ENCODE peak calls at places on chromosomes 3 and 15, in five cellular contexts. One of them, this sample, is unnamed.

GRCh38 chr3:29409409-29409808 is 128.5 kb downstream of the RBMS3 start:
- DNase-seq in cardiac muscle cell: no peak
- DNase-seq in epithelial cell of esophagus: no peak
- DNase-seq in omental fat pad: no peak
- DNase-seq in neural crest cell: no peak
- DNase-seq in this sample: no peak

GRCh38 chr3:14145236-14145635 is 20.4 kb downstream of the TMEM43 start:
- DNase-seq in cardiac muscle cell: no peak
- DNase-seq in epithelial cell of esophagus: no peak
- DNase-seq in omental fat pad: no peak
- DNase-seq in neural crest cell: no peak
- DNase-seq in this sample: no peak

GRCh38 chr3:35745802-35746484 is 106.6 kb downstream of the ARPP21 start:
- DNase-seq in cardiac muscle cell: no peak
- DNase-seq in epithelial cell of esophagus: no peak
- DNase-seq in omental fat pad: no peak
- DNase-seq in neural crest cell: no peak
- DNase-seq in this sample: no peak

GRCh38 chr15:85454403-85454802 is 74.0 kb downstream of the AKAP13 start:
- DNase-seq in cardiac muscle cell: no peak
- DNase-seq in epithelial cell of esophagus: no peak
- DNase-seq in omental fat pad: no peak
- DNase-seq in neural crest cell: no peak
- DNase-seq in this sample: no peak

GRCh38 chr3:8311321-8311720 is 190.3 kb upstream of the LMCD1 start:
- DNase-seq in cardiac muscle cell: no peak
- DNase-seq in epithelial cell of esophagus: no peak
- DNase-seq in omental fat pad: no peak
- DNase-seq in neural crest cell: no peak
- DNase-seq in this sample: no peak

GRCh38 chr15:36502509-36502908 is 76.9 kb upstream of the CDIN1 start:
- DNase-seq in cardiac muscle cell: no peak
- DNase-seq in epithelial cell of esophagus: no peak
- DNase-seq in omental fat pad: no peak
- DNase-seq in neural crest cell: no peak
- DNase-seq in this sample: no peak

GRCh38 chr15:91508633-91509032 is 344.9 kb upstream of the SLCO3A1 start:
- DNase-seq in cardiac muscle cell: no peak
- DNase-seq in epithelial cell of esophagus: no peak
- DNase-seq in omental fat pad: no peak
- DNase-seq in neural crest cell: no peak
- DNase-seq in this sample: peak; percentile 20

GRCh38 chr3:70988111-70988510 is 595.4 kb downstream of the FOXP1 start:
- DNase-seq in cardiac muscle cell: no peak
- DNase-seq in epithelial cell of esophagus: no peak
- DNase-seq in omental fat pad: no peak
- DNase-seq in neural crest cell: no peak
- DNase-seq in this sample: peak; percentile 12

GRCh38 chr3:169895037-169895436 is 16.3 kb upstream of the SAMD7 start:
- DNase-seq in cardiac muscle cell: no peak
- DNase-seq in epithelial cell of esophagus: peak; percentile 16
- DNase-seq in omental fat pad: no peak
- DNase-seq in neural crest cell: no peak
- DNase-seq in this sample: no peak

GRCh38 chr3:110925804-110926203 is 145.8 kb upstream of the NECTIN3 start:
- DNase-seq in cardiac muscle cell: no peak
- DNase-seq in epithelial cell of esophagus: no peak
- DNase-seq in omental fat pad: no peak
- DNase-seq in neural crest cell: no peak
- DNase-seq in this sample: no peak

GRCh38 chr3:187450791-187451190 is 82.6 kb downstream of the RTP4 start:
- DNase-seq in cardiac muscle cell: no peak
- DNase-seq in epithelial cell of esophagus: no peak
- DNase-seq in omental fat pad: no peak
- DNase-seq in neural crest cell: no peak
- DNase-seq in this sample: no peak

GRCh38 chr3:37198996-37199395 is 24.6 kb upstream of the LRRFIP2 start:
- DNase-seq in cardiac muscle cell: no peak
- DNase-seq in epithelial cell of esophagus: peak; percentile 71
- DNase-seq in omental fat pad: no peak
- DNase-seq in neural crest cell: no peak
- DNase-seq in this sample: peak; percentile 54

GRCh38 chr15:101625980-101626379 is 26.2 kb downstream of the TM2D3 start:
- DNase-seq in cardiac muscle cell: no peak
- DNase-seq in epithelial cell of esophagus: peak; percentile 37
- DNase-seq in omental fat pad: no peak
- DNase-seq in neural crest cell: no peak
- DNase-seq in this sample: no peak

GRCh38 chr3:27423463-27423862 is 54.3 kb upstream of the NEK10 start:
- DNase-seq in cardiac muscle cell: no peak
- DNase-seq in epithelial cell of esophagus: peak; percentile 56
- DNase-seq in omental fat pad: no peak
- DNase-seq in neural crest cell: no peak
- DNase-seq in this sample: peak; percentile 58

GRCh38 chr15:43285609-43286037 is 18.9 kb upstream of the TGM5 start:
- DNase-seq in cardiac muscle cell: peak; percentile 68
- DNase-seq in epithelial cell of esophagus: peak; percentile 71
- DNase-seq in omental fat pad: peak; percentile 51
- DNase-seq in neural crest cell: peak; percentile 66
- DNase-seq in this sample: peak; percentile 77

GRCh38 chr3:61894988-61895935 is 333.9 kb downstream of the PTPRG start:
- DNase-seq in cardiac muscle cell: peak; percentile 28
- DNase-seq in epithelial cell of esophagus: peak; percentile 96
- DNase-seq in omental fat pad: peak; percentile 80
- DNase-seq in neural crest cell: no peak
- DNase-seq in this sample: peak; percentile 98

GRCh38 chr3:98796334-98796733 is 33.2 kb downstream of the ST3GAL6 start:
- DNase-seq in cardiac muscle cell: no peak
- DNase-seq in epithelial cell of esophagus: no peak
- DNase-seq in omental fat pad: no peak
- DNase-seq in neural crest cell: no peak
- DNase-seq in this sample: no peak

GRCh38 chr15:64285150-64285549 is 70.8 kb downstream of the CSNK1G1 start:
- DNase-seq in cardiac muscle cell: no peak
- DNase-seq in epithelial cell of esophagus: no peak
- DNase-seq in omental fat pad: no peak
- DNase-seq in neural crest cell: no peak
- DNase-seq in this sample: no peak

GRCh38 chr15:76912430-76912829 is 7.3 kb upstream of the SCAPER start:
- DNase-seq in cardiac muscle cell: no peak
- DNase-seq in epithelial cell of esophagus: peak; percentile 67
- DNase-seq in omental fat pad: no peak
- DNase-seq in neural crest cell: no peak
- DNase-seq in this sample: no peak

GRCh38 chr15:76916369-76916768 is 11.2 kb upstream of the SCAPER start:
- DNase-seq in cardiac muscle cell: no peak
- DNase-seq in epithelial cell of esophagus: no peak
- DNase-seq in omental fat pad: no peak
- DNase-seq in neural crest cell: no peak
- DNase-seq in this sample: no peak

DNA sequence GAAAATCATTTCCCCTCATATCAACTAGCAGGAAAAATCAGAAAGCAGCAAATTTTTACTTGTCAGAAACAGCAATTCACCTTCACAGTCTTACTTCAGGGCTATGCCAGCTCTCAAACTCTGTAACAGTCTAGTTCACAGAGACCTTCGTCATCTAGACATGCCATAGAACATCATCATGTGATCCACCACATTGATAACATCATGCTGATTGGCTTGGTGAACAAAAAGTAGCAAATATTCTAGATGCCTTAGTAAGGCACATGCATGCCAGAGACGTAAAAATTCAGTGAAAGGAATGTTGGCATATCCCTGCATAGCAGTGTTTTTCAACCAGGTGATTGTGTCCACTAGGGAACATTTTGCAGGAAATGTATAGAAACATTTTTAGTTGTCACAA is 8.6 kb upstream of the SCAPER start:
- DNase-seq in cardiac muscle cell: no peak
- DNase-seq in epithelial cell of esophagus: no peak
- DNase-seq in omental fat pad: no peak
- DNase-seq in neural crest cell: no peak
- DNase-seq in this sample: no peak
- TF ChIP-seq CTCF in cardiac muscle cell: no peak
- TF ChIP-seq CTCF in epithelial cell of esophagus: no peak
- TF ChIP-seq CTCF in omental fat pad: no peak
- TF ChIP-seq CTCF in neural crest cell: no peak
- TF ChIP-seq CTCF in this sample: no peak

GRCh38 chr3:38446287-38446686 is 7.4 kb upstream of the ACVR2B start:
- DNase-seq in cardiac muscle cell: no peak
- DNase-seq in epithelial cell of esophagus: no peak
- DNase-seq in omental fat pad: no peak
- DNase-seq in neural crest cell: no peak
- DNase-seq in this sample: no peak

GRCh38 chr3:38450853-38451252 is 2.8 kb upstream of the ACVR2B start:
- DNase-seq in cardiac muscle cell: no peak
- DNase-seq in epithelial cell of esophagus: no peak
- DNase-seq in omental fat pad: no peak
- DNase-seq in neural crest cell: no peak
- DNase-seq in this sample: no peak

DNA sequence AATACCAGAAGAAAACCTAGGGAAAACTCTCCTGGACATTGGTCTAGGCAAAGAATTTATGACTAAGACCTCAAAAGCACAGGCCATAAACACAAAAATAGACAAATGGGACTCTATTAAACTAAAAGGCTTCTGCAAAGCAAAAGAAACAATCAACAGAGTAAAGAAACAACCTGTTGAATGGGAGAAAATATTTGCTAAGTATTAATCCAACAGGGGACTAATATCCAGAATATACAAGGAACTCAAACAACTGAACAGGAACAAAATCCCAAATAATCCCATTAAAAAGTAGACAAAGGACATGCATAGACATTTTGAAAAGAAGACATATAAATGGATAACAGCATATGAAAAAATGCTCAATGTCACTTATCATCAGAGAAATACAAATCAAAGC is 6.9 kb upstream of the ACVR2B start:
- DNase-seq in cardiac muscle cell: no peak
- DNase-seq in epithelial cell of esophagus: no peak
- DNase-seq in omental fat pad: no peak
- DNase-seq in neural crest cell: no peak
- DNase-seq in this sample: no peak
- TF ChIP-seq CTCF in cardiac muscle cell: no peak
- TF ChIP-seq CTCF in epithelial cell of esophagus: no peak
- TF ChIP-seq CTCF in omental fat pad: no peak
- TF ChIP-seq CTCF in neural crest cell: no peak
- TF ChIP-seq CTCF in this sample: no peak

DNA sequence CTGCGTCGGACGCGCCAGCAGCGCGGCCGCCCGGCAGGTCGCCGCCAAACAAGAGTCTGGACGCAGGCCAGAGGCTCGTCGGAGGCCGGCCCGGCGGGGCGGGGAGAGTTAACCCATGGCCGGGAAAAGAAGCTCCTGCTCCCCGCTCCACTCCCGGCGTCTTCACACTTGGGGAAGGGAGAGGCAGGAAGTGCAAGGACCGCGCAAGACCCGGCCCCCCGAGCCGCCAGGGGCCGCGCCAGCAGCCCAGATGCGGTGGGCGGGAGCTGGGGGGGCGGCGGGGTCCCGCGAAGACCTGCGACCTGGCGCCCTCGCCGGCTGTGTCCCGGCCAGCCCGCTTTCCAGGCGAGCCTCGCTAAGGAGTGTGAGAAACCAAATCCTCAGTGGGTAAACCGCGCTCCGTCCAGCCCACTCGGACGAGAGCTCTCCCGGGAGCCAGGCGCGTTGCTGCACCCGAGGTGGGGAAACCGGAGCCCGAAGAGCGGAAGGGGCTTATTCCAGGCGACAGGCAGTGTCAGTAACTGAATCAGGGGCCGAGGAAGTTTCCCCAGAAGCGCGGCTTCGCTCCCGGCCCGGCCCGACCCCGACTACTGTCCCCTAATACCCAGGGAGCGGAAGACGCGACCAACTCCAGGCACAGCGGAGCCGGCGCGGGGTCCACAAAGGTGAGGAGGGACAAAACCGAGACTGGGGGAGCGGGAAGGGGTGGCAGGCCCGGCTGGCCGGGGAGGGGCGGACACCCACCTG is 714 bp downstream of the ADAMTS7 start:
- DNase-seq in cardiac muscle cell: peak; percentile 77
- DNase-seq in epithelial cell of esophagus: peak; percentile 16
- DNase-seq in omental fat pad: no peak
- DNase-seq in neural crest cell: peak; percentile 51
- DNase-seq in this sample: peak; percentile 43
- TF ChIP-seq CTCF in cardiac muscle cell: no peak
- TF ChIP-seq CTCF in epithelial cell of esophagus: no peak
- TF ChIP-seq CTCF in omental fat pad: no peak
- TF ChIP-seq CTCF in neural crest cell: no peak
- TF ChIP-seq CTCF in this sample: no peak

GRCh38 chr3:139318431-139318816 is 25.4 kb upstream of the MRPS22 start:
- DNase-seq in cardiac muscle cell: no peak
- DNase-seq in epithelial cell of esophagus: peak; percentile 68
- DNase-seq in omental fat pad: no peak
- DNase-seq in neural crest cell: no peak
- DNase-seq in this sample: peak; percentile 72

GRCh38 chr3:139317660-139318430 is 26.0 kb upstream of the MRPS22 start:
- DNase-seq in cardiac muscle cell: no peak
- DNase-seq in epithelial cell of esophagus: peak; percentile 67
- DNase-seq in omental fat pad: no peak
- DNase-seq in neural crest cell: no peak
- DNase-seq in this sample: peak; percentile 57

GRCh38 chr3:139318826-139319225 is 25.0 kb upstream of the MRPS22 start:
- DNase-seq in cardiac muscle cell: no peak
- DNase-seq in epithelial cell of esophagus: no peak
- DNase-seq in omental fat pad: no peak
- DNase-seq in neural crest cell: no peak
- DNase-seq in this sample: no peak

GRCh38 chr3:139320551-139321309 is 23.1 kb upstream of the MRPS22 start:
- DNase-seq in cardiac muscle cell: no peak
- DNase-seq in epithelial cell of esophagus: no peak
- DNase-seq in omental fat pad: no peak
- DNase-seq in neural crest cell: no peak
- DNase-seq in this sample: no peak

DNA sequence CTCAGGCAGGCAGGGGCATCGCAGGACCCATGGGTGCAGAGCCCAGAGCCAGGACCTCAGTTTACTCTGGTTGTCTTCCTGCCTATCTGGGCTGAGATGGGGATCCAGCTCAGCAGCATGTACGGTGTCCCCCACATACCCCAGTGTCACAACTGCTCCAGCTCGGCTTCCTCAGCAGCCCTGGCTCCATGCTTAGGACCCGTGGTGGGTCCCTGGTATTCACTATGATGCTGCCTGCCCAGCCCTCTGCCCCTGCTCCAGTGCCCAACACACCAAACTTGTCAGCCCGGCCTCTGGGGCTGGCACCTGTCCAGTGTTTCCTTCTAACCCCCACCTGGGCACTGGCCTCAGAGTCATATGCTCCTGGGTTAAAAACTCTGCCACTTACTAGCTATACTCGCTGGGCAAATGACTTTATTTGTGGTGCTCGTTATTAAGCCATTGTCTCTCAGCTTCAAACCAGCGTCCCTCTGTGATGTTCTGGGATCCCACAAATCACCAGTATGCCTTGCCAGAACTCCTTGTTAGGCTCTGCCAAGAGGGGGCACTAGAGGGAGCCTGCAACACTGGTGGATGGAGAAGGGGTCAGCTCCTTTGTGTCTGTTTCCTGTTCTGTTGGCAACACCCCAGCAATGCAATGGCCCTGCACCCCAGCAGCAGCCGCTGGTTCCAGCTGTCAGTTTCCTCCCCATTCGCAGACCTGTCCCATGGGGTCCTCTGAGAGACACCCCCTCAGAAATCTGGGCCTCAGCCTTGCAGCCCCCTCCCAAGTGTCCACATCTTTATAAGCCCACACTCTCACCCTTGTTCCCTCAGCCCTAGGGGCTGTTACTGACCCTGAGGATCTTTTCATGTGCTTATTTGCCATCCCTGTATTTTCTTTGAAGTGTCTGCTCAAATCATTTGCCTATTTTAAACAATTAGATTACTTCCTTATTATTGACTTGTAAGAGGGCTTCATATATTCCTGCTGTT is 24.1 kb upstream of the MRPS22 start:
- DNase-seq in cardiac muscle cell: peak; percentile 43
- DNase-seq in epithelial cell of esophagus: no peak
- DNase-seq in omental fat pad: no peak
- DNase-seq in neural crest cell: peak; percentile 22
- DNase-seq in this sample: peak; percentile 13
- TF ChIP-seq CTCF in cardiac muscle cell: peak; percentile 62
- TF ChIP-seq CTCF in epithelial cell of esophagus: peak; percentile 20
- TF ChIP-seq CTCF in omental fat pad: no peak
- TF ChIP-seq CTCF in neural crest cell: peak; percentile 43
- TF ChIP-seq CTCF in this sample: peak; percentile 22

This sample was measured in MCF 10A.